ENCODE peak calls at places on chromosomes 16 and 17, in seven cellular contexts. K is NCI-H1092; B is activated B cell treated with CpG ODN at 0.5 μM for 24 hours; S is HCT116; X is activated naive CD4-positive, alpha-beta T cell treated with anti-CD3 and anti-CD28 coated beads for 36 hours; L is AG04449; R is psoas muscle. N is an unnamed sample.
A peak's percentile ranks its signal among the peaks of the same experiment; 100 is the strongest.

GRCh38 chr16:88686062-88686438 is 257 bp downstream of the SNAI3 start:
- DNase-seq in K (no peak), B (no peak), S (no peak), X (peak; percentile 46), L (no peak), R (no peak), N (peak; percentile 65)

GRCh38 chr16:57619606-57620315 is 8.7 kb upstream of the ADGRG1 start:
- DNase-seq in K (no peak), B (no peak), S (no peak), X (no peak), L (no peak), R (no peak), N (peak; percentile 81)

GRCh38 chr16:14374451-14375131 is 255.5 kb downstream of the PARN start:
- DNase-seq in K (no peak), B (no peak), S (no peak), X (no peak), L (no peak), R (no peak), N (no peak)

GRCh38 chr17:10062757-10063385 is 135.5 kb downstream of the GAS7 start:
- DNase-seq in K (no peak), B (peak; percentile 43), S (no peak), X (no peak), L (no peak), R (no peak), N (no peak)

GRCh38 chr16:86044881-86045600 is 146.1 kb downstream of the IRF8 start:
- DNase-seq in K (no peak), B (no peak), S (no peak), X (peak; percentile 87), L (no peak), R (no peak), N (peak; percentile 31)

GRCh38 chr16:89033304-89033703 is 56.3 kb upstream of the CBFA2T3 start:
- DNase-seq in K (no peak), B (no peak), S (no peak), X (no peak), L (no peak), R (no peak), N (no peak)

GRCh38 chr16:73396556-73396955 is 348.6 kb upstream of the ZFHX3 start:
- DNase-seq in K (no peak), B (no peak), S (no peak), X (no peak), L (no peak), R (no peak), N (no peak)

GRCh38 chr16:87076950-87077749 is 240.0 kb downstream of the C16orf95 start:
- DNase-seq in K (no peak), B (no peak), S (peak; percentile 94), X (peak; percentile 59), L (no peak), R (no peak), N (peak; percentile 20)

N was measured in COR-L47.